ENCODE peak calls at places on chromosomes 11 and 22, in four cellular contexts. One of them, this sample, is unnamed.

GRCh38 chr22:35928273-35928798 is 100.3 kb downstream of the RBFOX2 start:
- DNase-seq in lung: no peak
- DNase-seq in upper lobe of right lung: no peak
- DNase-seq in uterus: no peak
- DNase-seq in this sample: no peak

GRCh38 chr11:29962243-29962642 is 54.6 kb downstream of the KCNA4 start:
- DNase-seq in lung: no peak
- DNase-seq in upper lobe of right lung: no peak
- DNase-seq in uterus: no peak
- DNase-seq in this sample: no peak

GRCh38 chr11:64358907-64359711 is at the start of gene RPS6KA4:
- DNase-seq in lung: no peak
- DNase-seq in upper lobe of right lung: peak; percentile 87
- DNase-seq in uterus: peak; percentile 75
- DNase-seq in this sample: peak; percentile 25

GRCh38 chr11:114915871-114916270 is 237.5 kb downstream of the NXPE2 start:
- DNase-seq in lung: no peak
- DNase-seq in upper lobe of right lung: no peak
- DNase-seq in uterus: no peak
- DNase-seq in this sample: no peak

GRCh38 chr11:17531818-17532131 is 12.4 kb downstream of the USH1C start:
- DNase-seq in lung: no peak
- DNase-seq in upper lobe of right lung: no peak
- DNase-seq in uterus: no peak
- DNase-seq in this sample: no peak

GRCh38 chr22:34886812-34887211 is 179.1 kb upstream of the ISX start:
- DNase-seq in lung: no peak
- DNase-seq in upper lobe of right lung: no peak
- DNase-seq in uterus: no peak
- DNase-seq in this sample: no peak

GRCh38 chr11:59186130-59186594 is 14.2 kb downstream of the DTX4 start:
- DNase-seq in lung: peak; percentile 81
- DNase-seq in upper lobe of right lung: peak; percentile 76
- DNase-seq in uterus: no peak
- DNase-seq in this sample: peak; percentile 40

GRCh38 chr22:46172522-46172921 is 22.2 kb downstream of the PPARA start:
- DNase-seq in lung: no peak
- DNase-seq in upper lobe of right lung: no peak
- DNase-seq in uterus: no peak
- DNase-seq in this sample: no peak

GRCh38 chr22:29393019-29393608 is 4.7 kb upstream of the AP1B1 start:
- DNase-seq in lung: no peak
- DNase-seq in upper lobe of right lung: no peak
- DNase-seq in uterus: no peak
- DNase-seq in this sample: no peak

GRCh38 chr11:10233581-10233980 is 60.4 kb downstream of the SBF2 start:
- DNase-seq in lung: no peak
- DNase-seq in upper lobe of right lung: no peak
- DNase-seq in uterus: no peak
- DNase-seq in this sample: no peak

GRCh38 chr11:44006882-44007495 is 40.8 kb upstream of the ACCSL start:
- DNase-seq in lung: no peak
- DNase-seq in upper lobe of right lung: no peak
- DNase-seq in uterus: peak; percentile 49
- DNase-seq in this sample: no peak

GRCh38 chr22:39174498-39175120 is 22.1 kb upstream of the CBX7 start:
- DNase-seq in lung: peak; percentile 63
- DNase-seq in upper lobe of right lung: peak; percentile 84
- DNase-seq in uterus: peak; percentile 75
- DNase-seq in this sample: peak; percentile 79
- H3K4me1 ChIP-seq in lung: peaks cover 15% of the 10 kb centered on the region
- H3K4me1 ChIP-seq in upper lobe of right lung: peaks cover 56% of the 10 kb centered on the region
- H3K4me1 ChIP-seq in uterus: peaks cover 48% of the 10 kb centered on the region
- H3K4me1 ChIP-seq in this sample: peaks cover 68% of the 10 kb centered on the region

GRCh38 chr11:19868871-19869270 is 156.2 kb downstream of the NAV2 start:
- DNase-seq in lung: no peak
- DNase-seq in upper lobe of right lung: no peak
- DNase-seq in uterus: no peak
- DNase-seq in this sample: no peak

GRCh38 chr11:19868281-19868821 is 155.7 kb downstream of the NAV2 start:
- DNase-seq in lung: peak; percentile 59
- DNase-seq in upper lobe of right lung: no peak
- DNase-seq in uterus: no peak
- DNase-seq in this sample: no peak

GRCh38 chr11:19869466-19869865 is 156.8 kb downstream of the NAV2 start:
- DNase-seq in lung: no peak
- DNase-seq in upper lobe of right lung: no peak
- DNase-seq in uterus: no peak
- DNase-seq in this sample: no peak

GRCh38 chr11:19866037-19866436 is 153.4 kb downstream of the NAV2 start:
- DNase-seq in lung: no peak
- DNase-seq in upper lobe of right lung: no peak
- DNase-seq in uterus: no peak
- DNase-seq in this sample: no peak

DNA sequence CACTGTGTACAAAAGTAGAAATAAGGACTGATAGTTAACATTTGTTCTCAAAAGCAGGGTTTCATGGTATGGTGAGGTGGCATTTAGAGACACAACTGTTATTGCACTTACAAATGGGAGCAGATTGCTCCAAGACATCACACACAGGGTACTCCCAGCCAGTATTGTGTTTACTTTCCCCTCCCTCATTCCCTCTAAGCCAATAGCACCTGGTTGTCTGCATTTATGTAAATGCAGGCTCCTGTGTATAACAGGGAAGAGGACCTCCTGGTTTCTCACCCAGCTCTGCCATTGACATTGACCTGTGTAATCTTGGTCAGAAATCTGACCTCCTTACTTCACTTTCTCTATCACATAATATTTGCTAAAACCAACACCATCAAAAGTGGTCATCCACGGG is 154.4 kb downstream of the NAV2 start:
- DNase-seq in lung: no peak
- DNase-seq in upper lobe of right lung: no peak
- DNase-seq in uterus: no peak
- DNase-seq in this sample: no peak
- H3K4me1 ChIP-seq in lung: peaks cover 28% of the 10 kb centered on the region
- H3K4me1 ChIP-seq in upper lobe of right lung: no peaks in the 10 kb centered on the region
- H3K4me1 ChIP-seq in uterus: no peaks in the 10 kb centered on the region
- H3K4me1 ChIP-seq in this sample: no peaks in the 10 kb centered on the region

GRCh38 chr22:22372063-22372462 is 127.5 kb downstream of the VPREB1 start:
- DNase-seq in lung: no peak
- DNase-seq in upper lobe of right lung: no peak
- DNase-seq in uterus: no peak
- DNase-seq in this sample: no peak
- H3K4me1 ChIP-seq in lung: no peaks in the 10 kb centered on the region
- H3K4me1 ChIP-seq in upper lobe of right lung: no peaks in the 10 kb centered on the region
- H3K4me1 ChIP-seq in uterus: no peaks in the 10 kb centered on the region
- H3K4me1 ChIP-seq in this sample: no peaks in the 10 kb centered on the region

GRCh38 chr11:35035894-35036408 is 103.0 kb upstream of the CD44 start:
- DNase-seq in lung: no peak
- DNase-seq in upper lobe of right lung: no peak
- DNase-seq in uterus: no peak
- DNase-seq in this sample: no peak
- H3K4me1 ChIP-seq in lung: peaks cover 2% of the 10 kb centered on the region
- H3K4me1 ChIP-seq in upper lobe of right lung: no peaks in the 10 kb centered on the region
- H3K4me1 ChIP-seq in uterus: no peaks in the 10 kb centered on the region
- H3K4me1 ChIP-seq in this sample: peaks cover 11% of the 10 kb centered on the region

DNA sequence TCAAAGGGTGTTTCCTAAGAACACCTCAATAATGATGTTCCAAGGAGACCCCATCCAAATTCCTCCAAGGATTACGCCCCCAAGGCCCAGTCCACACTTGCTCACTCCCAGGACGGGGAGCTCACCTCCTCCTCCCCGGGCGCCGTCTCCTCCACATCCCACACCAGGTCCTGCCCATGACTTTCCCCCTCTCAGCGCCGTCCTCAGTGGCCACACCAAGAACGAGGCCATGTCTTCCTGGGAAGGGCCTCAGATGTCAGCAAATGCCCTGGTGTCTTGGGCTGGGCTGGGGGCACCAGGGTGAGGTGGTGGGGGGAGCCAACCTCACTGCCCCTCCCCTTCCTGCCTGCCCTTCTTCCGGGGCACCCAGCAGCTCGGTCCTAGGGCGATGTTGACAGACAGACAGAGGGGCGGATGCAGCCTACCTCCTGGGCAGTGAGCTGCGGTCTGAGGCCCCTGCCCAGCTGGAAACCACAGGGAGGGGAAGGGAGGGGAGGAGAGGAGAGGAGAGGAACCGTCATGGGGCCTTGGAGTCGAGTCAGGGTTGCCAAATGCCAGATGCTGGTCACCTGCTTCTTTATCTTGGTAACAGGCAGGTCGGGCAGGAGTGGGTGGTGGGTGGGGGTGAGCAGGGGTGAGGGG is at the start of the genes C11orf21 and TSPAN32:
- DNase-seq in lung: peak; percentile 54
- DNase-seq in upper lobe of right lung: peak; percentile 81
- DNase-seq in uterus: no peak
- DNase-seq in this sample: peak; percentile 47
- H3K4me1 ChIP-seq in lung: peaks cover 11% of the 10 kb centered on the region
- H3K4me1 ChIP-seq in upper lobe of right lung: peaks cover 31% of the 10 kb centered on the region
- H3K4me1 ChIP-seq in uterus: peaks cover 21% of the 10 kb centered on the region
- H3K4me1 ChIP-seq in this sample: peaks cover 68% of the 10 kb centered on the region

GRCh38 chr11:61960532-61960931 is 6.9 kb downstream of the FTH1 start:
- DNase-seq in lung: no peak
- DNase-seq in upper lobe of right lung: peak; percentile 39
- DNase-seq in uterus: peak; percentile 9
- DNase-seq in this sample: no peak

GRCh38 chr11:61959026-61959608 is 8.3 kb downstream of the FTH1 start:
- DNase-seq in lung: no peak
- DNase-seq in upper lobe of right lung: peak; percentile 25
- DNase-seq in uterus: no peak
- DNase-seq in this sample: no peak

GRCh38 chr11:61961570-61962212 is 5.7 kb downstream of the FTH1 start:
- DNase-seq in lung: no peak
- DNase-seq in upper lobe of right lung: peak; percentile 57
- DNase-seq in uterus: peak; percentile 52
- DNase-seq in this sample: no peak

GRCh38 chr11:61958590-61958989 is 8.4 kb downstream of the BEST1 start:
- DNase-seq in lung: no peak
- DNase-seq in upper lobe of right lung: no peak
- DNase-seq in uterus: no peak
- DNase-seq in this sample: no peak

GRCh38 chr11:61959678-61960077 is 7.8 kb downstream of the FTH1 start:
- DNase-seq in lung: no peak
- DNase-seq in upper lobe of right lung: peak; percentile 46
- DNase-seq in uterus: peak; percentile 12
- DNase-seq in this sample: no peak
- H3K4me1 ChIP-seq in lung: peaks cover 8% of the 10 kb centered on the region
- H3K4me1 ChIP-seq in upper lobe of right lung: peaks cover 28% of the 10 kb centered on the region
- H3K4me1 ChIP-seq in uterus: no peaks in the 10 kb centered on the region
- H3K4me1 ChIP-seq in this sample: peaks cover 4% of the 10 kb centered on the region

DNA sequence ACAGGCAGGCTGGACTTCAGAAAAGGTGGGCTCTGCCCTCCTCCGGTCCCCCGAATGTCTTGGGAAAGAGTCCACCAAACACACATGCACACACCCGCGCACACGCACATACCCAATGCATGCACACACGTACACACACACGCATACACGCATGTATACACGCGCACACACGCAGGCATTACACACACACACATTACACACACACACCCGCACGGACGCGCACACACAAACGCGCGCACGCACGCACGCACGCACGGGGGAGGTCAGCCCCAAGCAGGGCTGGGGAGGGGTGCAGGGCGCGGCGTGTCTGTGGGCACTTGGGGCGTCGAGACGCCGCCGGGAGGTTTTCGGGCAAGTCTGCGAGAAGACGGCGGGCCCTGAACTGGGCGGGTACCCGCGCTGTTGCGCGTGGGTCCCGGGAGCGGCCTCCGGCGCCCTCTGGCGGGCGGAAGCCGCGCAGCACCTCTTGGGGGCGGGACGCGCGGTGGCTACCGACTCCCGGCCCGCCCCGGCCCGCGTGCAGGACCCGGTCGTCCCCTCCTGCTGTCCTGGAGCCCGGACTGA is 3.5 kb downstream of the SEPTIN5 start:
- DNase-seq in lung: peak; percentile 74
- DNase-seq in upper lobe of right lung: peak; percentile 89
- DNase-seq in uterus: peak; percentile 86
- DNase-seq in this sample: peak; percentile 86
- H3K4me1 ChIP-seq in lung: no peaks in the 10 kb centered on the region
- H3K4me1 ChIP-seq in upper lobe of right lung: peaks cover 13% of the 10 kb centered on the region
- H3K4me1 ChIP-seq in uterus: no peaks in the 10 kb centered on the region
- H3K4me1 ChIP-seq in this sample: peaks cover 9% of the 10 kb centered on the region

This sample was measured in naive thymus-derived CD4-positive, alpha-beta T cell.